ENCODE peak calls at places on chromosomes 1 and 21, in five cellular contexts. F is fibroblast of lung, D is suprapubic skin, H is dorsolateral prefrontal cortex, N is colonic mucosa. M is an unnamed sample.

GRCh38 chr21:45279446-45280177 is 8.1 kb downstream of the POFUT2 start:
- DNase-seq in H (no peak), D (peak), F (no peak), N (no peak), M (no peak)

GRCh38 chr1:15100369-15101111 is 53.0 kb upstream of the TMEM51 start:
- DNase-seq in N (peak), F (peak), D (no peak), H (no peak), M (peak)

GRCh38 chr1:28437924-28438699 is 67.7 kb upstream of the RCC1 start:
- DNase-seq in D (peak), H (no peak), F (peak), N (peak), M (no peak)

GRCh38 chr21:44957047-44957831 is 17.4 kb downstream of the SLX9 start:
- DNase-seq in F (no peak), H (no peak), D (no peak), N (no peak), M (no peak)

GRCh38 chr1:37177230-37177864 is 143.0 kb upstream of the GRIK3 start:
- DNase-seq in D (no peak), N (peak), F (no peak), H (peak), M (no peak)

GRCh38 chr1:40059960-40060337 is 19.4 kb downstream of the CAP1 start:
- DNase-seq in N (no peak), H (no peak), D (no peak), F (no peak), M (no peak)

GRCh38 chr1:11880911-11881748 is 22.4 kb upstream of the NPPB start:
- DNase-seq in H (no peak), N (no peak), D (no peak), F (no peak), M (no peak)

GRCh38 chr21:36690637-36691538 is 8.0 kb upstream of the SIM2 start:
- DNase-seq in N (no peak), H (no peak), D (no peak), F (no peak), M (no peak)

GRCh38 chr21:32477424-32477745 is 64.9 kb downstream of the EVA1C start:
- DNase-seq in H (no peak), N (no peak), D (no peak), F (no peak), M (no peak)

GRCh38 chr21:41726970-41727783 is 39.7 kb downstream of the RIPK4 start:
- DNase-seq in F (peak), N (no peak), D (peak), H (no peak), M (no peak)

GRCh38 chr1:67020304-67020703 is 33.6 kb downstream of the SLC35D1 start:
- DNase-seq in F (peak), N (no peak), H (no peak), D (no peak), M (no peak)

GRCh38 chr1:156721131-156721924 is 6.9 kb upstream of the METTL25B start:
- DNase-seq in N (no peak), F (no peak), H (no peak), D (no peak), M (no peak)

DNA sequence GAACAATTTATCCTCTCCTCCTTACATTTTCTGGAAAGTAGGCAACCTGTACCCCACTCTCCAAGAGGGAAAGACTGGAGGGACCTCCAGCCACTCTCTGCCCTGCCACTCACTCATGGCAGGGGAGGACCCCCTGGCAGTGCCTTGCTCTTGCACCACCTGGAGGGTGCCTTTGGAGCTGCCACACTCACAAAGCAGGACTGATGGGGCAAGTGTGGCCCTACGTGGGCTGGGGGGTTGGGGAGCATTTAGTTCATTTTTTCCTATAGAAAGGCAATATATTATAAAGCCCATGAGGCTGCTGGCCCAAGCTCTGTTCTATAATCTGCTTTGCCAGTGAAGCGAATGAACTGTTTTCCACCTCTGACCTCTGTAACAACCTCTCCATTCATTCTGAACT is 50.3 kb downstream of the GPR161 start:
- DNase-seq in D (no peak), H (no peak), F (no peak), N (no peak), M (no peak)
- TF ChIP-seq CTCF in D (no peak), H (no peak), F (no peak), N (no peak), M (no peak)

DNA sequence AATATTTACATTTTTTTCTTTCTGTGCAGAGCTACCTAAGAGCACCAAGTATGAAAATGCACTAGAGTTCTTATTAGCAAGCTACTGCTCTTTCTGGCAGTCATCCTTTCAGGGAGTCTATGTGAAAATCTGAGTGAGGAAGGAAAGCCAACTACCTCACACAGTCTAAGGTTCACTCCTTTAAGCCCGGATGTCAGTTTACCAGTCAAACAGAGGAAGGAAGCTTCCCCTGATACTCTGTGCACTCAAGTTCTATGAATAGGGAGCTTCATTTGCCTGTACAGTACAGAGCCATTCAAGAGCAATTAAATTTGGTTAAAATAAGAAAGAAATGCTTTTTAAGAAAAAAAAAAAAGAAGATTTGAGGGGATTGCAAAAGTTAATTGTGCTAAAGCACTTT is 6.9 kb downstream of the COL11A1 start:
- DNase-seq in H (no peak), D (no peak), N (no peak), F (no peak), M (no peak)
- TF ChIP-seq CTCF in H (no peak), D (no peak), N (no peak), F (no peak), M (no peak)

DNA sequence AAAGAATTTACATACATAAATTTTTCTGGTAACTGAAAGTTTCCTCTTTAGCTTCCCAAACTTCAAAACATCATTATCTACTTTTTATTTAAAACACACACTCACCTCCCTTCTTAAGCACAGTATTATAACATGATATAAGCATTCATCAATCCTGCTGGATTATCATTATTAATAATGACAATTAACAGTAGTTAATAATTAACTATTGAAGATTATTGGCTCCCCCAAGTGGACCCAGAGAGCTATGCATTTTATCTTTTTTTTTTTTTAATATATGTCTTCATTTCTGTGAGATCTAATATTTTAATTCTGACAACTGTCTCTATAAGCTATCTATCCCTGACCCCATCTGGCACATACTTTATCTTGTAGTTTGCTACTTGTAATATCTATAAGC is 252.1 kb upstream of the CACYBP start:
- DNase-seq in N (no peak), D (no peak), H (no peak), F (no peak), M (no peak)
- TF ChIP-seq CTCF in N (no peak), D (no peak), H (no peak), F (peak), M (no peak)

GRCh38 chr21:18298228-18298627 is 53.6 kb downstream of the CHODL start:
- DNase-seq in N (no peak), H (no peak), F (no peak), D (no peak), M (no peak)
- TF ChIP-seq CTCF in N (no peak), H (no peak), F (no peak), D (no peak), M (no peak)

GRCh38 chr1:9294910-9295636 is 2.4 kb downstream of the SPSB1 start:
- DNase-seq in D (peak), F (peak), N (peak), H (no peak), M (no peak)
- TF ChIP-seq CTCF in D (no peak), F (peak), N (no peak), H (no peak), M (no peak)

DNA sequence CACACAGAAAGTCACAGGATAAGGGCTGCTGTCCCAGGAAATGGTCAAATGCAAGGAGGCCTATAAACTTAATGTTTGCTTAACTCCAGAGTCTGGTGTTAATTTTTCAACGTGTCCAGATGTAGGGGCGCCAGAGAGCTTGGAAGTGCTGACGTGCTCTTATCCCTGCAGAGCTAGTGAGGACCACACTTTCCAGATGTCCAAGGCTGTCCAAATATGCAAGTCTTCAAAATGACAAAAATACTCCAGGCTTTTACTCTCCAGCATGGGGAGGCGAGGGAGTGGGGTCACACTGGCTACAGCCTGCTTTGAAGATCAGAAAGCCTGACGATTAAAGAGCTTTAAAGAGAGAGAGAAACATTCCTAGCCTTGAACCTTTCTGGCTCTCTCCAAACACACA is 57.6 kb downstream of the ABCA4 start:
- DNase-seq in F (peak), N (peak), D (no peak), H (no peak), M (no peak)
- TF ChIP-seq CTCF in F (peak), N (no peak), D (peak), H (no peak), M (no peak)

GRCh38 chr21:38774586-38775285 is 31.0 kb upstream of the ETS2 start:
- DNase-seq in F (no peak), N (no peak), H (no peak), D (no peak), M (no peak)

GRCh38 chr21:38780879-38781278 is 24.9 kb upstream of the ETS2 start:
- DNase-seq in F (no peak), D (no peak), H (no peak), N (no peak), M (no peak)

GRCh38 chr21:38777015-38777414 is 28.7 kb upstream of the ETS2 start:
- DNase-seq in N (no peak), H (no peak), F (no peak), D (no peak), M (no peak)

GRCh38 chr21:38775733-38776132 is 30.0 kb upstream of the ETS2 start:
- DNase-seq in F (no peak), N (no peak), D (no peak), H (no peak), M (no peak)

DNA sequence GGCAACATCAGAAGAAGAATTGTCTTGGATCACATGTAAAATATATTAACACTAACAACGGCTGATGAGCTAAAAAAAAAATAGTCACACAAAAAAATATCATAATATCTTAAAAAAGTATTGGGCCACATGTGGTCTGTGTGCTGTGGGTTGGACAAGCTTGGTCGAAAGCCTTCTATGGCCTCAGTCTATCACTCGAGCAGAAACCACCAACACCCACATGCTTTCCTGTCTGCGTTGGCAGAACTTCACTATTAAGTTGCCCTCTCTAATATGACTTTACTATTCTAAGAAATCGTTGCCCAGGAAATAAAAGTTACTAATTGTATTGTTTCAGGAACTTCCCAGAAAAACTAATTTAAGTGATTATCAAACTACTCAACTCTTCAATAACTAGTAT is 28.2 kb upstream of the ETS2 start:
- DNase-seq in H (no peak), D (no peak), F (no peak), N (no peak), M (no peak)
- TF ChIP-seq CTCF in H (no peak), D (no peak), F (no peak), N (no peak), M (no peak)

DNA sequence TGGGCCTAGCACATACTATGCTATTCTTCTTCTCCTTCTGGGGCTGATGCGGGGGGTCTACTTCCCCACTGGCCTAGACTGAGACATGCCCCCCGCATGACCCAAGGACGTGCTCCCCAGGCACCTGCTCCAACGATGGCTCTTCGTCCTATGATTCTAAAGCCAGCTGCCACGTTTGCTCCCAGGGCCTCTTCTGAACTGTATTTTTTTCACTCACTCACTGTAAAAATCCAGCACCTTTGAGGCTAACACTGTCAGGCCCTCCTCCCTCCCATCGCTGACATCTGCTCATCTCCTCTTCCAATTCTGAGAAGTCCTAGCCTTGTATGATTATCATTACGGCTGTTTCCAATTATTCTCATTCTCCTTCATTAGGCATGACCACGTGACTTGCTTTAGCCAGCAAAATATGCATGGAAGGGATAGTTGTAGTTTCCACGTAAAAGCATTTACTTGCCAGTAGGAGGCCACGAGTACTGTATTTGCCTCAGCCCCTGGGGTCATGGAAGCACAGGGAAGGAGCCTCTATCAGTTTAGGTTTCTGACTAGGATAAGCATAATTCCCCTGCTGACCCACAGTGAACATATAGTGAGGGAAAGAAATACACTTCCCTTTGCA is 19.1 kb upstream of the EDN2 start:
- DNase-seq in D (no peak), N (no peak), F (no peak), H (no peak), M (no peak)
- TF ChIP-seq CTCF in D (no peak), N (no peak), F (peak), H (no peak), M (no peak)